ENCODE peak calls at places on chromosome 14, in seven cellular contexts. One of them, this sample, is unnamed.

GRCh38 chr14:58299665-58300202 is 1.4 kb downstream of the ARID4A start:
- DNase-seq in uterus: no peak
- DNase-seq in Right ventricle myocardium superior: no peak
- DNase-seq in left ventricle myocardium superior: no peak
- DNase-seq in stimulated activated CD4-positive, alpha-beta T cell treated with anti-CD3 and anti-CD28 coated beads, Interleukin-2, amount 100 ng/mL, for 24 hours: peak; percentile 13
- DNase-seq in AG10803: no peak
- DNase-seq in Calu3: peak; percentile 10
- DNase-seq in this sample: no peak

GRCh38 chr14:85087201-85087600 is 442.7 kb upstream of the FLRT2 start:
- DNase-seq in uterus: no peak
- DNase-seq in Right ventricle myocardium superior: no peak
- DNase-seq in left ventricle myocardium superior: no peak
- DNase-seq in stimulated activated CD4-positive, alpha-beta T cell treated with anti-CD3 and anti-CD28 coated beads, Interleukin-2, amount 100 ng/mL, for 24 hours: no peak
- DNase-seq in AG10803: peak; percentile 20
- DNase-seq in Calu3: no peak
- DNase-seq in this sample: no peak

GRCh38 chr14:51368721-51369163 is 128.7 kb downstream of the TMX1 start:
- DNase-seq in uterus: peak; percentile 28
- DNase-seq in Right ventricle myocardium superior: no peak
- DNase-seq in left ventricle myocardium superior: no peak
- DNase-seq in stimulated activated CD4-positive, alpha-beta T cell treated with anti-CD3 and anti-CD28 coated beads, Interleukin-2, amount 100 ng/mL, for 24 hours: no peak
- DNase-seq in AG10803: peak; percentile 97
- DNase-seq in Calu3: no peak
- DNase-seq in this sample: peak; percentile 78

GRCh38 chr14:65937079-65937803 is 524.7 kb downstream of the FUT8 start:
- DNase-seq in uterus: no peak
- DNase-seq in Right ventricle myocardium superior: no peak
- DNase-seq in left ventricle myocardium superior: no peak
- DNase-seq in stimulated activated CD4-positive, alpha-beta T cell treated with anti-CD3 and anti-CD28 coated beads, Interleukin-2, amount 100 ng/mL, for 24 hours: no peak
- DNase-seq in AG10803: no peak
- DNase-seq in Calu3: no peak
- DNase-seq in this sample: no peak

GRCh38 chr14:104639889-104640548 is 35.4 kb upstream of the TMEM179 start:
- DNase-seq in uterus: no peak
- DNase-seq in Right ventricle myocardium superior: peak; percentile 76
- DNase-seq in left ventricle myocardium superior: peak; percentile 78
- DNase-seq in stimulated activated CD4-positive, alpha-beta T cell treated with anti-CD3 and anti-CD28 coated beads, Interleukin-2, amount 100 ng/mL, for 24 hours: peak; percentile 64
- DNase-seq in AG10803: peak; percentile 30
- DNase-seq in Calu3: peak; percentile 82
- DNase-seq in this sample: no peak

GRCh38 chr14:92970233-92970625 is 47.3 kb downstream of the CHGA start:
- DNase-seq in uterus: no peak
- DNase-seq in Right ventricle myocardium superior: peak; percentile 32
- DNase-seq in left ventricle myocardium superior: no peak
- DNase-seq in stimulated activated CD4-positive, alpha-beta T cell treated with anti-CD3 and anti-CD28 coated beads, Interleukin-2, amount 100 ng/mL, for 24 hours: no peak
- DNase-seq in AG10803: no peak
- DNase-seq in Calu3: no peak
- DNase-seq in this sample: no peak

GRCh38 chr14:89276424-89276975 is 140.5 kb downstream of the FOXN3 start:
- DNase-seq in uterus: no peak
- DNase-seq in Right ventricle myocardium superior: no peak
- DNase-seq in left ventricle myocardium superior: no peak
- DNase-seq in stimulated activated CD4-positive, alpha-beta T cell treated with anti-CD3 and anti-CD28 coated beads, Interleukin-2, amount 100 ng/mL, for 24 hours: peak; percentile 80
- DNase-seq in AG10803: peak; percentile 8
- DNase-seq in Calu3: no peak
- DNase-seq in this sample: peak; percentile 4

GRCh38 chr14:105855893-105856675 is 329.7 kb downstream of the TMEM121 start:
- DNase-seq in uterus: peak; percentile 2
- DNase-seq in Right ventricle myocardium superior: peak; percentile 33
- DNase-seq in left ventricle myocardium superior: peak; percentile 17
- DNase-seq in stimulated activated CD4-positive, alpha-beta T cell treated with anti-CD3 and anti-CD28 coated beads, Interleukin-2, amount 100 ng/mL, for 24 hours: no peak
- DNase-seq in AG10803: no peak
- DNase-seq in Calu3: no peak
- DNase-seq in this sample: no peak

GRCh38 chr14:71060274-71060673 is 153.0 kb downstream of the PCNX1 start:
- DNase-seq in uterus: no peak
- DNase-seq in Right ventricle myocardium superior: no peak
- DNase-seq in left ventricle myocardium superior: no peak
- DNase-seq in stimulated activated CD4-positive, alpha-beta T cell treated with anti-CD3 and anti-CD28 coated beads, Interleukin-2, amount 100 ng/mL, for 24 hours: no peak
- DNase-seq in AG10803: no peak
- DNase-seq in Calu3: no peak
- DNase-seq in this sample: no peak

GRCh38 chr14:92360666-92361370 is 37.9 kb downstream of the SLC24A4 start:
- DNase-seq in uterus: no peak
- DNase-seq in Right ventricle myocardium superior: no peak
- DNase-seq in left ventricle myocardium superior: no peak
- DNase-seq in stimulated activated CD4-positive, alpha-beta T cell treated with anti-CD3 and anti-CD28 coated beads, Interleukin-2, amount 100 ng/mL, for 24 hours: no peak
- DNase-seq in AG10803: no peak
- DNase-seq in Calu3: no peak
- DNase-seq in this sample: no peak

GRCh38 chr14:58239259-58240210 is 5.1 kb upstream of the PSMA3 start:
- DNase-seq in uterus: peak; percentile 79
- DNase-seq in Right ventricle myocardium superior: peak; percentile 77
- DNase-seq in left ventricle myocardium superior: peak; percentile 70
- DNase-seq in stimulated activated CD4-positive, alpha-beta T cell treated with anti-CD3 and anti-CD28 coated beads, Interleukin-2, amount 100 ng/mL, for 24 hours: peak; percentile 85
- DNase-seq in AG10803: peak; percentile 53
- DNase-seq in Calu3: peak; percentile 74
- DNase-seq in this sample: peak; percentile 43

GRCh38 chr14:76201162-76201561 is 49.4 kb downstream of the GPATCH2L start:
- DNase-seq in uterus: no peak
- DNase-seq in Right ventricle myocardium superior: no peak
- DNase-seq in left ventricle myocardium superior: no peak
- DNase-seq in stimulated activated CD4-positive, alpha-beta T cell treated with anti-CD3 and anti-CD28 coated beads, Interleukin-2, amount 100 ng/mL, for 24 hours: no peak
- DNase-seq in AG10803: peak; percentile 24
- DNase-seq in Calu3: no peak
- DNase-seq in this sample: no peak

GRCh38 chr14:61568572-61569011 is 126.7 kb upstream of the HIF1A start:
- DNase-seq in uterus: no peak
- DNase-seq in Right ventricle myocardium superior: peak; percentile 66
- DNase-seq in left ventricle myocardium superior: peak; percentile 63
- DNase-seq in stimulated activated CD4-positive, alpha-beta T cell treated with anti-CD3 and anti-CD28 coated beads, Interleukin-2, amount 100 ng/mL, for 24 hours: peak; percentile 64
- DNase-seq in AG10803: no peak
- DNase-seq in Calu3: peak; percentile 49
- DNase-seq in this sample: no peak

GRCh38 chr14:103725001-103725682 is 9.5 kb downstream of the ZFYVE21 start:
- DNase-seq in uterus: no peak
- DNase-seq in Right ventricle myocardium superior: no peak
- DNase-seq in left ventricle myocardium superior: peak; percentile 29
- DNase-seq in stimulated activated CD4-positive, alpha-beta T cell treated with anti-CD3 and anti-CD28 coated beads, Interleukin-2, amount 100 ng/mL, for 24 hours: no peak
- DNase-seq in AG10803: no peak
- DNase-seq in Calu3: no peak
- DNase-seq in this sample: no peak

GRCh38 chr14:97603201-97603600 is 806.0 kb downstream of the VRK1 start:
- DNase-seq in uterus: no peak
- DNase-seq in Right ventricle myocardium superior: no peak
- DNase-seq in left ventricle myocardium superior: no peak
- DNase-seq in stimulated activated CD4-positive, alpha-beta T cell treated with anti-CD3 and anti-CD28 coated beads, Interleukin-2, amount 100 ng/mL, for 24 hours: peak; percentile 17
- DNase-seq in AG10803: no peak
- DNase-seq in Calu3: no peak
- DNase-seq in this sample: no peak

GRCh38 chr14:101739446-101740141 is 21.9 kb upstream of the PPP2R5C start:
- DNase-seq in uterus: no peak
- DNase-seq in Right ventricle myocardium superior: no peak
- DNase-seq in left ventricle myocardium superior: no peak
- DNase-seq in stimulated activated CD4-positive, alpha-beta T cell treated with anti-CD3 and anti-CD28 coated beads, Interleukin-2, amount 100 ng/mL, for 24 hours: no peak
- DNase-seq in AG10803: no peak
- DNase-seq in Calu3: no peak
- DNase-seq in this sample: no peak

GRCh38 chr14:103130017-103130764 is 6.9 kb downstream of the TNFAIP2 start:
- DNase-seq in uterus: no peak
- DNase-seq in Right ventricle myocardium superior: peak; percentile 35
- DNase-seq in left ventricle myocardium superior: no peak
- DNase-seq in stimulated activated CD4-positive, alpha-beta T cell treated with anti-CD3 and anti-CD28 coated beads, Interleukin-2, amount 100 ng/mL, for 24 hours: no peak
- DNase-seq in AG10803: no peak
- DNase-seq in Calu3: no peak
- DNase-seq in this sample: no peak

GRCh38 chr14:52703664-52704063 is 3.3 kb upstream of the PSMC6 start:
- DNase-seq in uterus: no peak
- DNase-seq in Right ventricle myocardium superior: no peak
- DNase-seq in left ventricle myocardium superior: no peak
- DNase-seq in stimulated activated CD4-positive, alpha-beta T cell treated with anti-CD3 and anti-CD28 coated beads, Interleukin-2, amount 100 ng/mL, for 24 hours: no peak
- DNase-seq in AG10803: no peak
- DNase-seq in Calu3: no peak
- DNase-seq in this sample: no peak

GRCh38 chr14:62213516-62213915 is 451.3 kb downstream of the SNAPC1 start:
- DNase-seq in uterus: no peak
- DNase-seq in Right ventricle myocardium superior: no peak
- DNase-seq in left ventricle myocardium superior: no peak
- DNase-seq in stimulated activated CD4-positive, alpha-beta T cell treated with anti-CD3 and anti-CD28 coated beads, Interleukin-2, amount 100 ng/mL, for 24 hours: no peak
- DNase-seq in AG10803: no peak
- DNase-seq in Calu3: no peak
- DNase-seq in this sample: no peak

GRCh38 chr14:56488306-56488705 is 91.3 kb upstream of the TMEM260 start:
- DNase-seq in uterus: no peak
- DNase-seq in Right ventricle myocardium superior: no peak
- DNase-seq in left ventricle myocardium superior: no peak
- DNase-seq in stimulated activated CD4-positive, alpha-beta T cell treated with anti-CD3 and anti-CD28 coated beads, Interleukin-2, amount 100 ng/mL, for 24 hours: no peak
- DNase-seq in AG10803: no peak
- DNase-seq in Calu3: no peak
- DNase-seq in this sample: no peak

GRCh38 chr14:59175404-59175803 is 13.1 kb upstream of the DAAM1 start:
- DNase-seq in uterus: no peak
- DNase-seq in Right ventricle myocardium superior: no peak
- DNase-seq in left ventricle myocardium superior: no peak
- DNase-seq in stimulated activated CD4-positive, alpha-beta T cell treated with anti-CD3 and anti-CD28 coated beads, Interleukin-2, amount 100 ng/mL, for 24 hours: no peak
- DNase-seq in AG10803: no peak
- DNase-seq in Calu3: no peak
- DNase-seq in this sample: no peak

GRCh38 chr14:76780875-76781647 is 19.8 kb downstream of the VASH1 start:
- DNase-seq in uterus: no peak
- DNase-seq in Right ventricle myocardium superior: peak; percentile 45
- DNase-seq in left ventricle myocardium superior: no peak
- DNase-seq in stimulated activated CD4-positive, alpha-beta T cell treated with anti-CD3 and anti-CD28 coated beads, Interleukin-2, amount 100 ng/mL, for 24 hours: no peak
- DNase-seq in AG10803: no peak
- DNase-seq in Calu3: no peak
- DNase-seq in this sample: no peak

GRCh38 chr14:105487449-105487985 is 831 bp downstream of the CRIP1 start:
- DNase-seq in uterus: no peak
- DNase-seq in Right ventricle myocardium superior: peak; percentile 79
- DNase-seq in left ventricle myocardium superior: peak; percentile 77
- DNase-seq in stimulated activated CD4-positive, alpha-beta T cell treated with anti-CD3 and anti-CD28 coated beads, Interleukin-2, amount 100 ng/mL, for 24 hours: peak; percentile 65
- DNase-seq in AG10803: no peak
- DNase-seq in Calu3: no peak
- DNase-seq in this sample: no peak

GRCh38 chr14:92867246-92867925 is 55.6 kb upstream of the CHGA start:
- DNase-seq in uterus: no peak
- DNase-seq in Right ventricle myocardium superior: no peak
- DNase-seq in left ventricle myocardium superior: no peak
- DNase-seq in stimulated activated CD4-positive, alpha-beta T cell treated with anti-CD3 and anti-CD28 coated beads, Interleukin-2, amount 100 ng/mL, for 24 hours: no peak
- DNase-seq in AG10803: no peak
- DNase-seq in Calu3: no peak
- DNase-seq in this sample: no peak

GRCh38 chr14:22518073-22518472 is 71.0 kb downstream of the DAD1 start:
- DNase-seq in uterus: no peak
- DNase-seq in Right ventricle myocardium superior: no peak
- DNase-seq in left ventricle myocardium superior: no peak
- DNase-seq in stimulated activated CD4-positive, alpha-beta T cell treated with anti-CD3 and anti-CD28 coated beads, Interleukin-2, amount 100 ng/mL, for 24 hours: no peak
- DNase-seq in AG10803: no peak
- DNase-seq in Calu3: no peak
- DNase-seq in this sample: no peak

GRCh38 chr14:75522224-75522764 is at the start of gene BATF:
- DNase-seq in uterus: no peak
- DNase-seq in Right ventricle myocardium superior: no peak
- DNase-seq in left ventricle myocardium superior: no peak
- DNase-seq in stimulated activated CD4-positive, alpha-beta T cell treated with anti-CD3 and anti-CD28 coated beads, Interleukin-2, amount 100 ng/mL, for 24 hours: peak; percentile 72
- DNase-seq in AG10803: no peak
- DNase-seq in Calu3: no peak
- DNase-seq in this sample: no peak

GRCh38 chr14:21734457-21735074 is 60.9 kb upstream of the OR4E1 start:
- DNase-seq in uterus: no peak
- DNase-seq in Right ventricle myocardium superior: no peak
- DNase-seq in left ventricle myocardium superior: no peak
- DNase-seq in stimulated activated CD4-positive, alpha-beta T cell treated with anti-CD3 and anti-CD28 coated beads, Interleukin-2, amount 100 ng/mL, for 24 hours: no peak
- DNase-seq in AG10803: no peak
- DNase-seq in Calu3: peak; percentile 43
- DNase-seq in this sample: peak; percentile 42